ENCODE peak calls at places on chromosomes 13 and 19, in seven cellular contexts. X is upper lobe of right lung, O is colonic mucosa, R is uterus, F is stomach, K is esophagus squamous epithelium, J is ovary. S is an unnamed sample.

GRCh38 chr13:101291216-101291615 is 125.1 kb downstream of the NALCN start:
- DNase-seq in K (no peak), O (no peak), X (no peak), F (no peak), J (no peak), R (no peak), S (no peak)

GRCh38 chr13:61339054-61339621 is 76.5 kb downstream of the PCDH20 start:
- DNase-seq in O (no peak), X (no peak), F (no peak), K (no peak), R (no peak), J (no peak), S (no peak)

GRCh38 chr19:36140289-36141038 is 598 bp downstream of the CAPNS1 start:
- DNase-seq in F (peak; percentile 39), J (peak; percentile 68), K (no peak), X (no peak), R (peak; percentile 60), O (peak; percentile 57), S (peak; percentile 58)

GRCh38 chr19:41192574-41193419 is at the start of gene CYP2S1:
- DNase-seq in R (no peak), O (peak; percentile 85), K (no peak), F (peak; percentile 72), J (no peak), X (peak; percentile 79), S (peak; percentile 63)

GRCh38 chr19:42436006-42436405 is 6.7 kb downstream of the CXCL17 start:
- DNase-seq in X (no peak), F (no peak), J (no peak), K (no peak), O (no peak), R (no peak), S (no peak)

GRCh38 chr13:75855847-75856246 is 219.7 kb downstream of the LMO7 start:
- DNase-seq in F (no peak), R (no peak), X (no peak), K (no peak), J (no peak), O (no peak), S (no peak)

GRCh38 chr13:86741762-86742285 is 929.3 kb upstream of the SLITRK5 start:
- DNase-seq in F (no peak), K (no peak), O (no peak), X (no peak), J (no peak), R (no peak), S (no peak)

GRCh38 chr19:39203372-39204341 is at the start of gene SYCN:
- DNase-seq in K (no peak), F (peak; percentile 49), O (no peak), X (peak; percentile 73), J (no peak), R (no peak), S (no peak)

GRCh38 chr19:18946335-18946734 is 5.3 kb upstream of the HOMER3 start:
- DNase-seq in R (no peak), J (no peak), X (no peak), K (no peak), F (no peak), O (no peak), S (no peak)

GRCh38 chr19:49614096-49614857 is 23.3 kb downstream of the PRR12 start:
- DNase-seq in X (no peak), F (no peak), J (no peak), O (no peak), K (no peak), R (no peak), S (no peak)
- TF ChIP-seq CTCF in X (no peak), F (no peak), J (no peak), O (no peak), K (no peak), R (no peak), S (no peak)

GRCh38 chr19:11766597-11767591 is at the start of gene ZNF441:
- DNase-seq in K (peak; percentile 84), R (peak; percentile 95), X (peak; percentile 99), J (peak; percentile 96), O (peak; percentile 100), F (peak; percentile 98), S (peak; percentile 97)
- H3K4me3 ChIP-seq in K (peak within 1 kb of the TSS; percentile 89), R (peak within 1 kb of the TSS; percentile 45), X (peak within 1 kb of the TSS; percentile 77), J (peak within 1 kb of the TSS; percentile 92), O (peak within 1 kb of the TSS; percentile 85), F (peak within 1 kb of the TSS; percentile 82), S (peak within 1 kb of the TSS; percentile 92)

GRCh38 chr19:22807061-22807835 is 23.3 kb upstream of the ZNF99 start:
- DNase-seq in J (no peak), X (no peak), F (no peak), O (no peak), R (no peak), K (no peak), S (no peak)
- H3K9me3 ChIP-seq in J (peaks cover 7% of the 10 kb centered on the region), X (no peaks in the 10 kb centered on the region), F (peaks cover 90% of the 10 kb centered on the region), O (no peaks in the 10 kb centered on the region), R (no peaks in the 10 kb centered on the region), K (no peaks in the 10 kb centered on the region), S (peaks cover 5% of the 10 kb centered on the region)

GRCh38 chr19:48102870-48103751 is 7.5 kb downstream of the PLA2G4C start:
- DNase-seq in F (no peak), X (no peak), J (no peak), K (no peak), O (peak; percentile 40), R (no peak), S (no peak)
- TF ChIP-seq CTCF in F (peak; percentile 19), X (peak; percentile 63), J (no peak), K (peak; percentile 54), O (peak; percentile 73), R (no peak), S (peak; percentile 69)

GRCh38 chr19:7868671-7869452 is 5.3 kb downstream of the PRR36 start:
- DNase-seq in J (peak; percentile 83), O (peak; percentile 87), F (peak; percentile 84), X (peak; percentile 90), K (no peak), R (peak; percentile 51), S (peak; percentile 83)
- H3K4me3 ChIP-seq in J (peak overlapping the region; percentile 47), O (peak overlapping the region; percentile 56), F (peak overlapping the region; percentile 55), X (peak overlapping the region; percentile 51), K (peak overlapping the region; percentile 64), R (peak overlapping the region; percentile 5), S (peak overlapping the region; percentile 55)

GRCh38 chr19:48966541-48967345 is 1.6 kb downstream of the FTL start:
- DNase-seq in O (no peak), R (no peak), X (no peak), J (no peak), K (no peak), F (no peak), S (no peak)
- H3K9me3 ChIP-seq in O (no peaks in the 10 kb centered on the region), R (no peaks in the 10 kb centered on the region), X (no peaks in the 10 kb centered on the region), J (no peaks in the 10 kb centered on the region), K (no peaks in the 10 kb centered on the region), F (no peaks in the 10 kb centered on the region), S (no peaks in the 10 kb centered on the region)

DNA sequence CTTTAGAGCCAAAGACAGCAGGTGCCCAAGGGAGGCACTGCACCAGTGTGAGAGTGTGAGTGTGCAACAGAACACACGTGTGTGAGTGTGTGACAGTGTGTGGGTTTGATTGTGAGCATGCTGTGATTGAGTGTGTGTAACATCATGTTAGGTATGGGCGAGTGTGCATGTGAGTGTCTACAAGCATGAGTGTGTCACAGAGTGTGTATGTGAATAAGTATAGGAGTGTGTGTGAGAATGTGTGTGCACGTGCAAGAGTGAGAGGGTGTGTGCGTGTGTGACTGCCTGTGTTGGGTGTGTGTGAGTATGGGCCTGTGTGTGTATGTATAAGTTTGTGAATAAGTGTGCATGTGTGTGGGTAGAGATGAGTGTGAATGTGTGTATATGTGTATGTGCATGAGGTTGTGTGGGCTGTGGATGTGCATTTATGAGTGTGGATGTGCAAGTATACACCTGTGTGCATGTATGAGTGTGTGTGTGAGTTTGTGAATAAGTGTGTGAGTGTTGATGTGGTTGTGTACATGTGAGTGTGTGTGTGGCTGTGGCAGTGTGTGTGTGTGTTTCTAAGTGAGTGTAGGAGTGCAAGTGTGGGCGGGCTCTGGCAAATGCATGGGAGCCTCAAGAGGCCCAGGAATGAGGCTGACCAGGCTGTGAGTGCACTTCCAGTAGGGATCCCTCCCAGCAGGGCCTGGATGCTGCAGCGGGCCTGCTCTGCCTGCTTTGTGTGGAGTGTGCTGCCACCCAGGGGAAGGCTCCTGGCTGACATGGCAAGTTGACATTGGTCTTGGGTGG is 198.4 kb downstream of the COL4A1 start:
- DNase-seq in O (peak; percentile 40), J (peak; percentile 72), X (peak; percentile 86), F (peak; percentile 76), K (no peak), R (peak; percentile 80), S (peak; percentile 73)
- TF ChIP-seq CTCF in O (peak; percentile 25), J (peak; percentile 59), X (peak; percentile 65), F (peak; percentile 61), K (peak; percentile 56), R (peak; percentile 85), S (peak; percentile 60)

GRCh38 chr19:4748589-4748988 is 24.9 kb upstream of the DPP9 start:
- DNase-seq in R (no peak), O (no peak), F (no peak), J (no peak), K (no peak), X (no peak), S (no peak)
- H3K4me3 ChIP-seq in R (no peak overlapping the region), O (no peak overlapping the region), F (no peak overlapping the region), J (no peak overlapping the region), K (no peak overlapping the region), X (no peak overlapping the region), S (no peak overlapping the region)

DNA sequence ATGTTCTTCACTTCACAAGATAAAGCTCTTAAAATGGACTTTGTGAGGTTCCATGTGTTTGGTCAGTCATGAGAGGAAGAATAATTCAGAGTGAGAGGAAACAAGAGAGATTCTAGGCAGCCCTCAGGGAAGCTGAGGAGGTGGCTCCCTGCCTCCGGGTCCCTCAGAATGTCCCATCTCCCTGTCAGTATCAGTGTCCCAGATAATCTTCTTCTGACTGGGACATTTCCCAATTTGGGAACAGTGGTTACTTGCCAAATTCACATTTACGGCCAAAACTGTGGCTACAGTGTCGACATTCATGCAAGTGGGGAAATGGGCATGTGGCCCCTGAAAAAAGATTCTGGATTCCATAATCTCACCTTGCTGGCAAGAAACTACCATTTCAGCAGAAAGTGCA is 9.0 kb downstream of the ZNF417 start:
- DNase-seq in J (no peak), O (no peak), F (no peak), X (no peak), R (no peak), K (no peak), S (no peak)
- H3K9me3 ChIP-seq in J (peaks cover 41% of the 10 kb centered on the region), O (no peaks in the 10 kb centered on the region), F (peaks cover 94% of the 10 kb centered on the region), X (no peaks in the 10 kb centered on the region), R (peaks cover 75% of the 10 kb centered on the region), K (peaks cover 20% of the 10 kb centered on the region), S (peaks cover 53% of the 10 kb centered on the region)

GRCh38 chr19:56252699-56253422 is 19.7 kb upstream of the EDDM13 start:
- DNase-seq in R (peak; percentile 37), J (peak; percentile 55), X (peak; percentile 90), O (peak; percentile 82), F (peak; percentile 79), K (peak; percentile 5), S (peak; percentile 91)

GRCh38 chr19:56258272-56258671 is 14.3 kb upstream of the EDDM13 start:
- DNase-seq in O (no peak), J (no peak), F (no peak), K (no peak), X (no peak), R (no peak), S (no peak)

DNA sequence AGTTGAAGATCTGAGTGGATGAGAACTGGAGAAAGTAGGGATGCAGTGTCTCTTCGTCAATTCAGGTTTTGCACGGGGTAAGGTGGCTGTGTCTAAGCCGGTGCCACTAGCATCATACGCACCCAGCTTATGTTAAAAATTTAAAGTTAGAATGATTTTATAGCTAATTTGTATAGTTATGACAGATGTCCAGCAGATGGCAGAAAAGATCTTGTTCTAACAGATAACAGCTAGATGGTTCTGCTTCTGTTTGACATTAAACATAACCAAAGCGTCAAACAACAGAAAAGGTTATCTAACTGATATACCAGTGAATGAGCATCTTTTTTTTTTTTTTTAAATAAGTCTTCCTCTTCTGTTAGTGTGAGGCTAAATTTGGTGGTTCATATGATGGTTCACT is 18.8 kb upstream of the EDDM13 start:
- DNase-seq in R (no peak), J (no peak), F (no peak), O (no peak), K (no peak), X (no peak), S (no peak)
- TF ChIP-seq CTCF in R (peak; percentile 37), J (peak; percentile 20), F (no peak), O (peak; percentile 35), K (peak; percentile 43), X (peak; percentile 44), S (peak; percentile 37)

S was measured in lower lobe of right lung.